ENCODE peak calls at places on chromosomes 7 and 10, in four cellular contexts. R is astrocyte, B is transverse colon, F is pancreas. C is an unnamed sample.

GRCh38 chr7:112058654-112059053 is 147.5 kb downstream of the DOCK4 start:
- DNase-seq in F (no peak), R (no peak), B (no peak), C (no peak)

GRCh38 chr7:40490603-40490924 is 355.8 kb downstream of the SUGCT start:
- DNase-seq in F (no peak), R (no peak), B (no peak), C (no peak)

GRCh38 chr7:102914585-102914984 is 1.8 kb downstream of the LRRC17 start:
- DNase-seq in R (peak; percentile 91), F (no peak), B (no peak), C (no peak)

GRCh38 chr10:103982639-103983038 is 15.7 kb downstream of the SLK start:
- DNase-seq in R (no peak), B (no peak), F (no peak), C (no peak)

GRCh38 chr7:5428470-5429252 is 5.0 kb upstream of the TNRC18 start:
- DNase-seq in B (peak; percentile 73), F (peak; percentile 76), R (peak; percentile 86), C (no peak)

GRCh38 chr10:93995598-93996271 is 2.0 kb downstream of the PLCE1 start:
- DNase-seq in R (peak; percentile 81), B (no peak), F (no peak), C (no peak)

GRCh38 chr10:52004342-52004949 is 305.1 kb upstream of the CSTF2T start:
- DNase-seq in F (no peak), R (peak; percentile 3), B (no peak), C (no peak)

GRCh38 chr7:92709912-92710311 is 119.7 kb upstream of the FAM133B start:
- DNase-seq in R (no peak), F (no peak), B (no peak), C (no peak)

GRCh38 chr7:15757041-15757995 is 70.8 kb upstream of the MEOX2 start:
- DNase-seq in F (no peak), B (no peak), R (no peak), C (no peak)

GRCh38 chr7:23106491-23106800 is 861 bp downstream of the KLHL7 start:
- DNase-seq in B (peak; percentile 38), R (peak; percentile 28), F (no peak), C (no peak)

GRCh38 chr7:121267612-121268011 is 61.2 kb upstream of the WNT16 start:
- DNase-seq in B (no peak), R (no peak), F (no peak), C (no peak)

GRCh38 chr10:21826725-21827124 is 176.8 kb downstream of the DNAJC1 start:
- DNase-seq in B (no peak), R (no peak), F (no peak), C (no peak)

GRCh38 chr10:49230004-49230403 is 41.8 kb upstream of the TMEM273 start:
- DNase-seq in B (no peak), F (no peak), R (no peak), C (no peak)

GRCh38 chr7:84228526-84228925 is 33.9 kb upstream of the SEMA3A start:
- DNase-seq in B (no peak), F (no peak), R (no peak), C (no peak)

GRCh38 chr10:110279062-110279986 is 25.4 kb downstream of the SMNDC1 start:
- DNase-seq in B (peak; percentile 55), R (peak; percentile 44), F (peak; percentile 44), C (peak; percentile 50)

GRCh38 chr10:59148701-59149100 is 27.7 kb upstream of the PHYHIPL start:
- DNase-seq in F (no peak), R (no peak), B (no peak), C (no peak)

GRCh38 chr7:8724080-8724718 is 290.8 kb downstream of the NXPH1 start:
- DNase-seq in F (peak; percentile 37), B (peak; percentile 42), R (no peak), C (no peak)

GRCh38 chr7:151851160-151851751 is 25.7 kb downstream of the PRKAG2 start:
- DNase-seq in R (no peak), F (peak; percentile 39), B (no peak), C (peak; percentile 86)

GRCh38 chr7:52507546-52507945 is 527.9 kb upstream of the POM121L12 start:
- DNase-seq in R (no peak), B (no peak), F (no peak), C (no peak)

GRCh38 chr7:85103352-85103751 is 83.5 kb downstream of the SEMA3D start:
- DNase-seq in B (no peak), F (no peak), R (no peak), C (no peak)

GRCh38 chr7:38973760-38974159 is 3.9 kb upstream of the POU6F2 start:
- DNase-seq in F (no peak), R (no peak), B (no peak), C (no peak)

GRCh38 chr7:37916673-37917660 is at the start of gene SFRP4:
- DNase-seq in R (peak; percentile 56), B (peak; percentile 35), F (peak; percentile 67), C (peak; percentile 51)

GRCh38 chr7:31938650-31939049 is 131.6 kb downstream of the PDE1C start:
- DNase-seq in F (no peak), R (peak; percentile 54), B (no peak), C (no peak)
- TF ChIP-seq CTCF in F (no peak), R (peak; percentile 30), B (peak; percentile 6), C (no peak)

DNA sequence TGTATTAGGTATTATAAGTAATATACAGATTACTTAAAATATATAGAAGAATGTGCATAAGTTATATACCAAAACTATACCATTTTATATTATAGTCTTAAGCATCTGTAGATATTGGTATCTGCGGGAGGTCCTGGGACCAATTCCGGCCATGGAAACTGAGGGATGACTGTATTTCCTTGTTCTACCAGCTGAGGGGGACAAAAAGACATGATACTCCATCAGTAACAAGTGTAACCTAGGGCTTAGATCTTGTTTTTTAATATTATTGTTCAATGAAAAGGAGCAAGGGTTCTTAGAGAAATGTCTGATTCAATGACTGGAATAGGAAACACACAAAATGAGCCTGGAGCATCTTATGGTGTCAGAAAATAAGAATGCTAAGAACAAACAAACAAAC is 752.5 kb downstream of the CCSER2 start:
- DNase-seq in F (no peak), R (no peak), B (no peak), C (no peak)
- TF ChIP-seq CTCF in F (no peak), R (no peak), B (no peak), C (no peak)

GRCh38 chr7:101717986-101718746 is 89.1 kb upstream of the MYL10 start:
- DNase-seq in F (no peak), B (no peak), R (peak; percentile 83), C (peak; percentile 98)
- TF ChIP-seq CTCF in F (no peak), B (no peak), R (no peak), C (no peak)

GRCh38 chr7:155862088-155862487 is 49.8 kb upstream of the SHH start:
- DNase-seq in B (no peak), F (no peak), R (no peak), C (no peak)

GRCh38 chr7:155863721-155864151 is 51.5 kb upstream of the SHH start:
- DNase-seq in B (no peak), F (no peak), R (no peak), C (no peak)

GRCh38 chr7:155861480-155861868 is 49.2 kb upstream of the SHH start:
- DNase-seq in B (no peak), F (no peak), R (no peak), C (no peak)

GRCh38 chr7:155860840-155861479 is 48.7 kb upstream of the SHH start:
- DNase-seq in F (peak; percentile 60), B (no peak), R (peak; percentile 23), C (no peak)

GRCh38 chr7:155862516-155863257 is 50.4 kb upstream of the SHH start:
- DNase-seq in B (no peak), R (no peak), F (no peak), C (no peak)
- TF ChIP-seq CTCF in B (no peak), R (peak; percentile 20), F (no peak), C (no peak)

GRCh38 chr7:142017451-142017850 is 21.8 kb downstream of the MGAM start:
- DNase-seq in B (no peak), F (no peak), R (no peak), C (no peak)

GRCh38 chr7:142018154-142018553 is 22.5 kb downstream of the MGAM start:
- DNase-seq in R (no peak), F (no peak), B (no peak), C (no peak)

GRCh38 chr7:142010952-142011548 is 15.4 kb downstream of the MGAM start:
- DNase-seq in R (no peak), B (no peak), F (no peak), C (no peak)

GRCh38 chr7:142009142-142009541 is 13.5 kb downstream of the MGAM start:
- DNase-seq in R (no peak), F (no peak), B (no peak), C (no peak)

GRCh38 chr7:142012825-142013506 is 17.3 kb downstream of the MGAM start:
- DNase-seq in R (no peak), B (no peak), F (no peak), C (peak; percentile 51)
- TF ChIP-seq CTCF in R (no peak), B (no peak), F (no peak), C (peak; percentile 27)

DNA sequence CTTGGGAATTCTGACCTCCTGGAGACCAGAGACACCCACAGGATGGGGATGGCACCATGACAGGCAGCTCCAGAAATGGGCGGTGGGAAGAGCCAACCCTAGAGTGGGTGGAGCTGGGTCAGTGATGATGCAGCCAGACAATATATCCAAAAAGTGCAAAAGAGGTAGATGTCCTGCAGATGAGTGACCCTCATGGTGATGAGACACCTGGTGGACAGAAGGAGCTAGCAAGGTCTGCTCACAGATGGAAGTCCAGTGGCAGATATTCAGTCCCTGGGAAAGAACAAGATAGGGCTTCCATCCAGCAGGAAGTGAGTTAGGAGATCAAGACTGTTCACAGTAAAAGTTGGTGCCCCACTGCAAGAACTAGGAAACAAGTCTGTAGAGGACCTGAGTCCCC is 19.2 kb upstream of the GRB10 start:
- DNase-seq in F (no peak), R (no peak), B (no peak), C (no peak)
- TF ChIP-seq CTCF in F (no peak), R (no peak), B (no peak), C (no peak)

GRCh38 chr7:50537417-50537816 is 27.8 kb downstream of the DDC start:
- DNase-seq in R (no peak), F (no peak), B (no peak), C (no peak)

GRCh38 chr7:50531928-50532327 is 33.3 kb downstream of the DDC start:
- DNase-seq in F (no peak), R (peak; percentile 31), B (no peak), C (no peak)

GRCh38 chr7:50531401-50531906 is 33.8 kb downstream of the DDC start:
- DNase-seq in F (peak; percentile 68), R (peak; percentile 26), B (no peak), C (no peak)

GRCh38 chr7:50533849-50534248 is 31.4 kb downstream of the DDC start:
- DNase-seq in R (no peak), F (peak; percentile 9), B (peak; percentile 46), C (no peak)

GRCh38 chr7:50534690-50535290 is 30.4 kb downstream of the DDC start:
- DNase-seq in B (no peak), F (peak; percentile 7), R (peak; percentile 99), C (no peak)
- TF ChIP-seq CTCF in B (no peak), F (no peak), R (no peak), C (no peak)